ENCODE peak calls at places on chromosomes 13 and 19, in five cellular contexts. H, O, I, S and M are unnamed samples.

GRCh38 chr13:24943136-24943535 is 152.8 kb upstream of the PABPC3 start:
- DNase-seq in S (no peak), I (no peak), H (no peak), O (no peak), M (no peak)

GRCh38 chr13:40774672-40775071 is 3.7 kb upstream of the MRPS31 start:
- DNase-seq in O (no peak), H (no peak), S (no peak), I (no peak), M (no peak)

GRCh38 chr13:28636677-28637317 is 22.1 kb upstream of the POMP start:
- DNase-seq in O (peak), I (peak), H (peak), S (peak), M (no peak)

GRCh38 chr13:36374063-36374462 is 27.9 kb upstream of the SPART start:
- DNase-seq in I (no peak), O (no peak), S (no peak), H (no peak), M (no peak)

GRCh38 chr13:96020155-96020575 is 33.0 kb downstream of the UGGT2 start:
- DNase-seq in H (peak), S (peak), I (peak), O (peak), M (peak)

GRCh38 chr13:26168276-26168814 is 53.8 kb downstream of the RNF6 start:
- DNase-seq in O (no peak), I (no peak), S (peak), H (no peak), M (peak)

GRCh38 chr13:27404680-27405079 is 19.7 kb upstream of the GTF3A start:
- DNase-seq in I (no peak), H (no peak), O (no peak), S (no peak), M (no peak)

GRCh38 chr19:34319785-34320184 is 45.2 kb upstream of the GPI start:
- DNase-seq in S (no peak), O (peak), H (no peak), I (no peak), M (no peak)

GRCh38 chr19:12790628-12791344 is 500 bp upstream of the JUNB start:
- DNase-seq in H (no peak), O (no peak), I (no peak), S (no peak), M (no peak)

GRCh38 chr13:26722321-26722720 is 38.3 kb downstream of the GPR12 start:
- DNase-seq in O (no peak), H (no peak), S (no peak), I (no peak), M (no peak)

GRCh38 chr19:43692882-43693281 is 22.9 kb upstream of the PLAUR start:
- DNase-seq in H (no peak), I (no peak), S (no peak), O (no peak), M (no peak)

GRCh38 chr19:38233740-38234251 is 9.8 kb upstream of the DPF1 start:
- DNase-seq in I (no peak), O (peak), H (peak), S (peak), M (no peak)

GRCh38 chr19:35555301-35556005 is 8.0 kb downstream of the ATP4A start:
- DNase-seq in O (no peak), S (peak), I (peak), H (peak), M (no peak)

GRCh38 chr19:8089664-8090601 is 37.4 kb downstream of the CCL25 start:
- DNase-seq in S (no peak), O (no peak), H (peak), I (no peak), M (no peak)

GRCh38 chr13:33111414-33112110 is 95.3 kb downstream of the KL start:
- DNase-seq in H (no peak), I (no peak), O (no peak), S (peak), M (no peak)

GRCh38 chr19:8640402-8641004 is 10.1 kb downstream of the NFILZ start:
- DNase-seq in H (no peak), S (no peak), I (no peak), O (no peak), M (no peak)

GRCh38 chr19:6026390-6026897 is 48.5 kb upstream of the RANBP3 start:
- DNase-seq in S (no peak), O (no peak), H (peak), I (no peak), M (no peak)

GRCh38 chr19:55636723-55637122 is 4.1 kb upstream of the ZNF580 start:
- DNase-seq in O (no peak), I (no peak), S (no peak), H (no peak), M (no peak)
- H3K4me3 ChIP-seq in O (no peak), I (no peak), S (no peak), H (peak), M (peak)

DNA sequence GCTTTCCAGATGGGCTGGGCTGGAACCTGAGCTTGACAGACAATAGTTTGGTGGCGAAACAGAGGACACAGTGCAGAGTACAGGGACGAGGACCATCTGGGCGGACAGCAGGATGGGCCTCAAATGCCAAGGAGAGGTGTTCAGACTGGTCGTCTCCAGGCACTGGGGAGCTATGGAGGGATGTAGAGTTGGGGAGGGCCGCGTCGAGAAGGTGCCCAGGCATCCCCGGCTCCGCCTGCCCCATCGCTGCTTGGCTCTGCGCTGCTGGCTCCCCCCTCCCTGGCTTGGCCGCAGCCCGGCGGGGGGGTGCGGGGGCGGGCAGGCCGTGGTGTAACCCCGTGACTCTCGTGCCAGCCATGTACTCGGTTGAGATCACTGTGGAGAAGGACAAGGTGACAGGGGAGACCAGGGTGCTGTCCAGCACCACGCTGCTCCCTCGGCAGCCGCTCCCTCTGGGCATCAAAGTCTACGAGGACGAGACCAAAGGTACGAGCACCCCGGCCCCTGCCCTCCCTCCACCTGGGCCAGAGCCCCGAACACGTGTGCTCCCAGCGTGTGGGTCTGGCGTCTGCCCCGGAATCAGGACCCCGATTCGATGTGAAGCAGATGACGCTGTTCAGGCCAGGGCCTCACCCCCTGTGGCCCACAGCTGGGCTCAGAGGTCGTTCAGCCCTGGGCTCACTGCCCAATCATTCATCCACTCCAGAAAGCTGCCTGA is 10.8 kb upstream of the MISP start:
- DNase-seq in H (no peak), I (no peak), S (no peak), O (no peak), M (no peak)
- TF ChIP-seq CTCF in H (no peak), I (no peak), S (no peak), O (no peak), M (no peak)

GRCh38 chr13:98092888-98093287 is 50.0 kb upstream of the FARP1 start:
- DNase-seq in H (no peak), O (no peak), I (no peak), S (no peak), M (no peak)
- H3K4me3 ChIP-seq in H (no peak), O (no peak), I (no peak), S (no peak), M (no peak)

DNA sequence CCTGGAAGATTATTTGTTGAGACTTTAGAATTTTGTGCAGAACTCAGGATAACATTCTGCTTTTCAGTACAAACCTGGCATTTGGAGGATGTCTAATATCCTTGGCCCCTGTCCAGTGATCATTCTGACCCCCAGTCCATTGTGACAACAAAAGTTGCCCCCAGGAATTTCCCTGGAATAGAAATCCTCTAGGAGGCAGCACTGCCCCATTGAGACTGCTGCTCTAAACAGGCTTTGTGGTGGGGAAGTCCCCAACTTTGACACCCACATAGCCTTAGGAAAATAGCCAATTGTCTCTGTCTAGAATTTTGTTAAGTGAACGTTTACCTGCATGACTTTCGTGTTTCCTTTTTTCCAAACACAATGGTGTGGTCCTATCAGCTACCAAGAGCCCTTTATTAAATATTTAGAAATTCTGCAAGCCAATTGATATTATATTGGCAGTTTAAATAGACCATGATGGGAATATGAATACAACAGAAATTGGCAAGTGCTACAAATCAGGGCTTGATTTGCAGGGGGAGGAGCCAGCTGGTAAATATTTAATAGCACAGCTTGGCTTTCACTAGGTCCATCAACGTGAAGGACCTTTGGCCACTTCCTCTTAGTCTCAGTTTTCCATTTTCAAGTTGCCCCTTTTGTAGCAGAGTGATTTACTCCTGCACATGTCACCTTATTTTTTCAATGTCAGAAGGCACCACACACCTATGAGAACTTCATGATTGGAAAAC is 451.7 kb downstream of the EFNB2 start:
- DNase-seq in I (no peak), O (peak), S (peak), H (peak), M (no peak)
- TF ChIP-seq CTCF in I (peak), O (peak), S (peak), H (peak), M (peak)

GRCh38 chr19:47109541-47110375 is 3.8 kb downstream of the ZC3H4 start:
- DNase-seq in H (peak), O (peak), I (peak), S (peak), M (no peak)
- H3K4me3 ChIP-seq in H (peak), O (peak), I (peak), S (peak), M (peak)

DNA sequence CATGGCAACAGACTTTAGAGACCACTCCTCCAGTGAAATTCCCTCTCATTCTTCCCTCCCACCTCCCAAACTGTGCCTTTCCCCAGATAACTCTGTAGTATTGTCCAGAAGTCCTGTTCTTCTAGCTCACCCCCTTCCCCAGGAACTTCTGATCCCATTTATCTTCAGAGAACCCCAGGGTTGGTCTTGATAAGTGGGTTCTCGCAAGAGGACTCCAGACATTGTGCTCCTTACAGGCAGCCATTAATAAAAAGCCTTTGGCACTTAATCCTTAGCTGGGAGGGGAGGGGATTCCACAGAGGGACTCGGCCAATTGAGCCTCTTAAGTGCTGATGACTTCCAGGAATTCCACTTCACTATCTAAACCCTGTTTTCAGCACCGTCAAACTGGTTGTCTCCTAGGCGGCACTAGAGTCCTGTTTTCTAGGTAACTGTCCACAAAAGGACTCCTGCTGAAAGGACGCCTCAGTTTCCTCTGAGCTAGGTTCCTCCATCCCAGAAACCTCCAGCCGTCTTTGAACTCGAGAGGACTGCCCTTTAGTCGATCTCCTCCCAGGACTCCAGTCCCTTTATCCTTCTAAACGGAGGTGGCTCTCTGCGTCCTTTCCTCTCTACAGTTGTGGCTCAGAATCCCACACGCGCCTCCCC is 2.0 kb downstream of the LTBP4 start:
- DNase-seq in I (no peak), S (peak), H (no peak), O (peak), M (no peak)
- TF ChIP-seq CTCF in I (no peak), S (peak), H (no peak), O (peak), M (no peak)

GRCh38 chr19:14369399-14370168 is 11.7 kb upstream of the ADGRE5 start:
- DNase-seq in S (peak), O (no peak), H (no peak), I (no peak), M (no peak)
- H3K4me3 ChIP-seq in S (no peak), O (no peak), H (no peak), I (no peak), M (no peak)

DNA sequence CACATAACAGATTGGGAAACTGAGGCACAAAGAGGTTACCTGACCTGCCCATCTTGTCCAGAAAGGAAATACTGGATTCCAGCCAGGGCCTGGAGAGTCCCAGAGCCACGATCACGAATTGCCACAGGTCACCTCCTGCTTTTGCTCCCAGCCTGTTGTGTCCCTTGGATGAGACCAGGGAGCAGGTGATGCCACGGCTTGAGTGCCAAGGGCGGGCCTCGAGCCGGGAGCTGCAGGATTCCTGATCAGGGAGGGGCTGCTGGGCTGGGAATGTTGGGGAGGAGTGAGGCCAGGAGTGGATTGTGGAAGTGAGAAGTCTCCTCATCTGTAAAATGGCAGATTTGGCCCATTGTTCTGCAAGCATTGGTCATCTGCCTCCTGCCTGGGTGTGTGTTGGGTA is 29.4 kb downstream of the DNM2 start:
- DNase-seq in H (no peak), O (peak), S (no peak), I (no peak), M (no peak)
- TF ChIP-seq CTCF in H (no peak), O (no peak), S (no peak), I (no peak), M (no peak)

GRCh38 chr13:99307247-99307646 is at the start of gene GPR183:
- DNase-seq in I (no peak), O (peak), H (no peak), S (no peak), M (no peak)
- H3K4me3 ChIP-seq in I (no peak), O (no peak), H (peak), S (no peak), M (no peak)